ENCODE peak calls at places on chromosome 15, in nine cellular contexts. K, J, S, P, O, R, N, X and A are unnamed samples.

GRCh38 chr15:100438570-100438969 is 90.2 kb downstream of the CERS3 start:
- DNase-seq in K (peak), J (peak), S (peak), P (peak), O (peak), R (peak), N (no peak), X (peak), A (peak)

GRCh38 chr15:99514306-99514705 is 51.5 kb upstream of the MEF2A start:
- DNase-seq in K (no peak), J (no peak), S (peak), P (no peak), O (no peak), R (no peak), N (no peak), X (peak), A (no peak)

GRCh38 chr15:69789648-69790393 is 307.9 kb downstream of the TLE3 start:
- DNase-seq in K (peak), J (no peak), S (no peak), P (no peak), O (no peak), R (peak), N (peak), X (no peak), A (no peak)

GRCh38 chr15:72315706-72316370 is 4.1 kb downstream of the CELF6 start:
- DNase-seq in K (no peak), J (no peak), S (no peak), P (no peak), O (peak), R (peak), N (no peak), X (no peak), A (no peak)

GRCh38 chr15:92811514-92811913 is 88.6 kb upstream of the CHD2 start:
- DNase-seq in K (no peak), J (peak), S (peak), P (no peak), O (no peak), R (no peak), N (no peak), X (no peak), A (no peak)

GRCh38 chr15:29904731-29905417 is 82.6 kb upstream of the TJP1 start:
- DNase-seq in K (no peak), J (no peak), S (no peak), P (no peak), O (no peak), R (no peak), N (peak), X (no peak), A (no peak)

GRCh38 chr15:80512729-80513670 is 108.8 kb downstream of the ARNT2 start:
- DNase-seq in K (no peak), J (no peak), S (peak), P (no peak), O (peak), R (peak), N (no peak), X (no peak), A (no peak)

GRCh38 chr15:51696566-51696965 is 15.3 kb downstream of the SCG3 start:
- DNase-seq in K (no peak), J (no peak), S (no peak), P (no peak), O (no peak), R (no peak), N (no peak), X (no peak), A (no peak)

DNA sequence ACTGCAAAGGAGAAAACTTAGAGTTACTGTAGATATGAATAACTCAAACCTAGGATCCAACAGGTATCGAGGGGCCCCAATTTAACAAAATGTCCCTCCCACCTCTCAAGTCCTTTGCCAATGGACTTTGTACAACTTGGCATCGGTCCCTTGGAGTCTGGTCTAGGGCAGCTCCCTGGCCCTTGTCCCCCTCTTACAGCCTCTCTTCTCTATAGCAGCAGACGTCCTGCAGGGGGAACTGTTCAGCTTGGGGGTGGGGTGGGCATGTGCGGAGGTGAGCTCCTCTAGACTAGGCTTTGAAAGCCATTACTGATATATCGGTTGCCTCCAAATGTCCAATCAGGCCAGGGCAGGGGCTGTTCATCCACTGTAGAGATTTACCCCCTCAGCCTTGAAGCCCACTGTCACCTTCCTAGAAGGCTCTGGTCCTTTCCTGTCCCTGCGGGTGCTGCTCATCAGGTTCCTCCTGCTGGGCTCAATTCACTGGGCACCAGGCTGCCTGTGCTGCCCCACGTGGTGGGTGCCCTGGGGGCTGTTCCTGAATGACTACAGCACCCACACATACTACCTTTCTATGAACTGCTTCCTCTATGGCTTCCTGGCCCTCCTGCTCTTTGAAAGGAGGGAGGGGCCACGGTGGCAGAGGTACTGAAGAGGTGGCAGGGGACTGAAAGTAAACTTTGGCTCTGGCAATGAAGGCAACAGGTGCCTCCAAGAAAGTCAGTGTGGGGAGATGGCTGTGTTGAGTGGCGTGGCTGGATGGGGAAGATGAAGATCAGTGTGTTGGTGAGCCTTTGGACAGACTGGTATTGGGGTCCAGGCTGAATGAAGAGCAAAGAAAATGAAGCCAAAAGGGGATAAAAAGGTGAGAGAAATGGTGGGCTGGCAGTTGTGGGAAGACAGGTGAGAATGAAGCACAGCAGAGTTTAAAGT is 78.8 kb upstream of the MEX3B start:
- DNase-seq in K (no peak), J (no peak), S (no peak), P (no peak), O (no peak), R (no peak), N (no peak), X (no peak), A (no peak)
- TF ChIP-seq CTCF in K (no peak), J (no peak), S (no peak), P (no peak), O (no peak), R (no peak), N (peak), X (no peak), A (no peak)

GRCh38 chr15:73990250-73991005 is 1.7 kb downstream of the STOML1 start:
- DNase-seq in K (no peak), J (no peak), S (no peak), P (no peak), O (no peak), R (no peak), N (no peak), X (no peak), A (no peak)

GRCh38 chr15:73993211-73993994 is 1.1 kb upstream of the PML start:
- DNase-seq in K (no peak), J (no peak), S (no peak), P (no peak), O (no peak), R (no peak), N (no peak), X (no peak), A (no peak)

GRCh38 chr15:73992594-73992898 is 451 bp upstream of the STOML1 start:
- DNase-seq in K (no peak), J (no peak), S (no peak), P (no peak), O (no peak), R (no peak), N (no peak), X (no peak), A (no peak)

GRCh38 chr15:73991260-73991659 is 835 bp downstream of the STOML1 start:
- DNase-seq in K (no peak), J (peak), S (no peak), P (peak), O (peak), R (no peak), N (no peak), X (no peak), A (peak)

GRCh38 chr15:73991726-73992593 is at the start of gene STOML1:
- DNase-seq in K (peak), J (peak), S (peak), P (peak), O (peak), R (peak), N (peak), X (peak), A (peak)
- TF ChIP-seq CTCF in K (peak), J (peak), S (peak), P (peak), O (peak), R (peak), N (peak), X (peak), A (peak)

GRCh38 chr15:40906947-40907802 is 12.9 kb downstream of the VPS18 start:
- DNase-seq in K (peak), J (peak), S (no peak), P (no peak), O (peak), R (peak), N (peak), X (peak), A (peak)
- TF ChIP-seq CTCF in K (peak), J (no peak), S (no peak), P (no peak), O (no peak), R (no peak), N (no peak), X (no peak), A (no peak)

GRCh38 chr15:59289574-59289973 is 82.9 kb downstream of the LDHAL6B start:
- DNase-seq in K (no peak), J (no peak), S (no peak), P (no peak), O (no peak), R (no peak), N (no peak), X (no peak), A (no peak)

GRCh38 chr15:59294574-59294960 is 78.1 kb downstream of the MYO1E start:
- DNase-seq in K (peak), J (no peak), S (peak), P (no peak), O (no peak), R (no peak), N (no peak), X (no peak), A (no peak)

GRCh38 chr15:59291214-59291551 is 81.5 kb downstream of the MYO1E start:
- DNase-seq in K (no peak), J (no peak), S (no peak), P (no peak), O (no peak), R (no peak), N (no peak), X (no peak), A (no peak)

GRCh38 chr15:59292393-59292792 is 80.3 kb downstream of the MYO1E start:
- DNase-seq in K (no peak), J (peak), S (no peak), P (no peak), O (peak), R (no peak), N (no peak), X (peak), A (no peak)

GRCh38 chr15:59290311-59291213 is 82.1 kb downstream of the MYO1E start:
- DNase-seq in K (peak), J (no peak), S (no peak), P (no peak), O (no peak), R (no peak), N (no peak), X (peak), A (no peak)
- TF ChIP-seq CTCF in K (no peak), J (no peak), S (no peak), P (no peak), O (no peak), R (no peak), N (no peak), X (no peak), A (no peak)

GRCh38 chr15:75327005-75327404 is 8.9 kb upstream of the COMMD4 start:
- DNase-seq in K (no peak), J (no peak), S (no peak), P (no peak), O (no peak), R (no peak), N (peak), X (no peak), A (no peak)
- TF ChIP-seq CTCF in K (no peak), J (no peak), S (no peak), P (no peak), O (no peak), R (no peak), N (peak), X (no peak), A (no peak)